ENCODE peak calls at places on chromosomes 3 and 15, in six cellular contexts. X is A549, B is AG09309, F is right atrium auricular region, C is GM12865, Z is lower leg skin. N is an unnamed sample.

GRCh38 chr15:42704492-42704926 is 32.4 kb downstream of the CDAN1 start:
- DNase-seq in Z (peak; percentile 85), X (peak; percentile 66), F (peak; percentile 70), C (peak; percentile 80), B (peak; percentile 31), N (peak; percentile 59)

GRCh38 chr3:102532901-102533300 is 98.1 kb downstream of the ZPLD1 start:
- DNase-seq in X (no peak), F (no peak), Z (no peak), C (peak; percentile 5), B (peak; percentile 25), N (no peak)

GRCh38 chr3:16060945-16061344 is 113.5 kb upstream of the GALNT15 start:
- DNase-seq in F (peak; percentile 78), B (peak; percentile 78), Z (peak; percentile 89), X (peak; percentile 79), C (no peak), N (no peak)

GRCh38 chr3:183764854-183765731 is 60.3 kb downstream of the MAP6D1 start:
- DNase-seq in C (no peak), B (no peak), Z (no peak), X (peak; percentile 38), F (no peak), N (peak; percentile 23)

GRCh38 chr15:99717129-99718024 is 15.9 kb downstream of the LYSMD4 start:
- DNase-seq in Z (no peak), B (no peak), X (no peak), F (no peak), C (peak; percentile 77), N (no peak)

GRCh38 chr15:39406485-39406884 is 174.4 kb upstream of the THBS1 start:
- DNase-seq in Z (no peak), C (peak; percentile 60), B (no peak), F (no peak), X (no peak), N (no peak)

GRCh38 chr3:133928136-133928893 is 32.6 kb upstream of the RAB6B start:
- DNase-seq in B (no peak), X (no peak), C (no peak), Z (no peak), F (peak; percentile 50), N (peak; percentile 3)

GRCh38 chr3:59759298-59760169 is 709.7 kb upstream of the CFAP20DC start:
- DNase-seq in C (no peak), F (no peak), X (no peak), Z (no peak), B (no peak), N (no peak)

GRCh38 chr3:58414538-58415197 is 19.0 kb downstream of the PDHB start:
- DNase-seq in C (peak; percentile 70), B (no peak), F (peak; percentile 75), X (peak; percentile 51), Z (no peak), N (peak; percentile 49)

GRCh38 chr3:52318186-52318793 is 2.2 kb downstream of the DNAH1 start:
- DNase-seq in C (no peak), X (no peak), B (no peak), Z (no peak), F (no peak), N (peak; percentile 6)

GRCh38 chr3:45689787-45690145 is 570 bp downstream of the SACM1L start:
- DNase-seq in X (no peak), B (no peak), Z (no peak), C (no peak), F (no peak), N (no peak)

GRCh38 chr3:78589778-78590177 is 1178.0 kb downstream of the ROBO1 start:
- DNase-seq in X (no peak), B (no peak), Z (no peak), F (no peak), C (no peak), N (no peak)

GRCh38 chr15:88900982-88901418 is 5.7 kb upstream of the HAPLN3 start:
- DNase-seq in F (no peak), Z (no peak), B (no peak), C (no peak), X (no peak), N (no peak)

GRCh38 chr3:29280675-29281264 is at the start of gene RBMS3:
- DNase-seq in Z (peak; percentile 95), B (peak; percentile 91), C (peak; percentile 74), F (peak; percentile 94), X (peak; percentile 94), N (peak; percentile 66)

GRCh38 chr15:84748274-84749110 is at the start of gene ZNF592:
- DNase-seq in F (peak; percentile 74), Z (peak; percentile 96), B (no peak), X (peak; percentile 81), C (peak; percentile 91), N (peak; percentile 93)

GRCh38 chr15:48582472-48583235 is 62.9 kb downstream of the FBN1 start:
- DNase-seq in X (no peak), C (no peak), B (peak; percentile 78), Z (peak; percentile 65), F (no peak), N (no peak)

GRCh38 chr3:150384517-150385212 is 23.4 kb upstream of the TSC22D2 start:
- DNase-seq in Z (no peak), C (peak; percentile 96), B (no peak), F (no peak), X (no peak), N (no peak)

GRCh38 chr15:38217181-38217580 is 35.5 kb upstream of the SPRED1 start:
- DNase-seq in F (no peak), X (peak; percentile 33), Z (no peak), B (no peak), C (peak; percentile 9), N (no peak)

GRCh38 chr3:46619845-46620778 is 7.8 kb downstream of the FAM240A start:
- DNase-seq in B (no peak), F (peak; percentile 56), C (no peak), Z (no peak), X (no peak), N (peak; percentile 6)

GRCh38 chr15:98382139-98382538 is 266.2 kb upstream of the IGF1R start:
- DNase-seq in X (peak; percentile 11), C (no peak), B (no peak), F (no peak), Z (peak; percentile 40), N (no peak)

GRCh38 chr15:55998478-55998877 is 5.1 kb upstream of the NEDD4 start:
- DNase-seq in Z (no peak), X (no peak), B (no peak), C (no peak), F (no peak), N (no peak)

GRCh38 chr3:182668974-182669373 is 124.3 kb upstream of the ATP11B start:
- DNase-seq in F (no peak), C (no peak), X (no peak), Z (no peak), B (no peak), N (no peak)

GRCh38 chr3:122416966-122417365 is 1.1 kb upstream of the WDR5B start:
- DNase-seq in C (no peak), Z (no peak), F (no peak), X (no peak), B (no peak), N (peak; percentile 16)

GRCh38 chr3:122421101-122421500 is 5.2 kb upstream of the WDR5B start:
- DNase-seq in X (no peak), C (no peak), F (no peak), Z (no peak), B (no peak), N (no peak)

GRCh38 chr3:122415104-122415744 is 638 bp downstream of the WDR5B start:
- DNase-seq in X (peak; percentile 43), F (no peak), Z (no peak), C (peak; percentile 86), B (no peak), N (peak; percentile 44)

GRCh38 chr3:122414391-122414790 is 1.5 kb downstream of the WDR5B start:
- DNase-seq in C (no peak), B (no peak), X (no peak), Z (no peak), F (no peak), N (no peak)

DNA sequence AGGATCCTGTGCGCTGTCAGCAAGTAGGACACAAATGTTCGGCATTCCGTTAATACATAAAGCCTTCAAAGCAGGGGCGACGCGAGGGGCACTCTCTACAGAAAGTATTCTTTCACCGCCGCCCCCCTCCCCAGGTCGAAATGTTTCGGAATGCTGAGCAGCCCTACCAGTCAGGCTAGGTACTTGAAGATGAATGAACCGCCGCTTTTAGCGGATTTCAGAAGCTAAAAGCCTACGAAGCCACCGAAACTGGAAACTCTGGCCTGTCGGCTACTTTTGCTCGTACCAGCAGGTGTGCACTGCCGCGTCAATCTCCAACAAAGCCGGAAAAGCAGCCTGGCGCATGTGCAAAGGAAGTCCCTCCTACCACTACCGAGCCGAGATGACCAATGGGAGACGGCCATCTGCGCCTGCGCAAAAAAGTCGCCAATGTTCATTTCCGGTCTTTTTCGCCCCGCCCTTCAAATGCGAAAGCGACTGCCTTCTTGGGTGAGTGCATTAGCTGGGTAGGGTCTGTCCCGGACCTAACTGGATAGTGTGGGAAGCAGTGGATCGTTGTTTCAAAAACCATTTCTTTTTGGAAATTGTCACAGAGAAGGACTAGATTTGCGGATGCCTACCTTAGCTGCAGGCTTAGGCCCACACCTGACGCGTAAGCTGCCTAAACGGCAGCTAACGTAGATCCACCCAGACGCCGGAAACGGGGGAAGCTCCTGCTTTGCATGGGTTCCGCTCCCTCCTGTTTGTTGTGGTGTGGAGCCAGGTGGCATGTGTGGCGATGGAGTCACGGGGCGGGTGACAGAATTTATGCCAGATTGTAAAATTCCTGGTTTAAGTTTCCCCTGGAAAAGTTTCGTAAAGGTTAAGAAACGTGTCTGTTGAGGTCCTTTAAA is at the start of gene WDR5B:
- DNase-seq in C (peak; percentile 99), X (peak; percentile 98), F (peak; percentile 99), Z (peak; percentile 100), B (peak; percentile 93), N (peak; percentile 96)
- TF ChIP-seq CTCF in C (no peak), X (no peak), F (no peak), Z (no peak), B (no peak), N (peak; percentile 12)

DNA sequence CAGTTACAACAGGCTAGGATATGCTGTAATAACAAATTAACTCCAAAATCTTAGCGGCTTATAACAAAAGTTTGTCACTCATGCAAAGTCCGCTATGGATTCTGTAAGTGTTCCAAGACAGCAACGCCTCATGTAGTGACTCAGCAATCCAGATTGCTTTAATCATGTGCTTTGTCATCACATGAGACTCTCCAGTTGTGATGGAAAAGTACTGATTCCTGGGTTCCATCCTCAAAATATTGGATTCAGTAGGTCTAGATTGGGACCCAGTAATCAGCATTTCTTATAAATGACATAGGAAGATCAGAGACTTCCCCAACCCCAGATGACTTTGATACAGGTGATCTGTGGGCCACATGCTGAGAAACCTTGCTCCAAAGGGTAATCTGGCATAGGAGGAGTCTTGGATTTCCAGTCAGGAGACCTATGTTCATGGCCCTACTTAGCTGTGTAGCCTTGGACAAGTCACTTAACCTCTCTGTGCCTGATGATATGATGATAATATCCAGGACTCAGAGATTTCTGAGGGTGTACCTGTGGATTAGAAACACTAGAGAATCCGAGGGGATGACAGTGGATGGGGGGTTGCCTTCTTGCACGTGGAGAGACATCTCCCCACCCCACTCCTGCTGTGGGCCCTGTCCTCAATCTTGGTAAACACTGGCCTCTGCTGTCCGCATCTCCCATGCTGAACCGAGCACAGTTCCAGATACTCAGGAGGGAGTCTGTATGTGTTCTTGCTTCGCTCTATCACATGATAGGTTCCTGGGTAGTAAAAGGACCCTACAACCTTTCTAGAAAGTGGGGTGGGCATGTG is 65.5 kb downstream of the CORO2B start:
- DNase-seq in X (peak; percentile 71), B (peak; percentile 55), C (no peak), Z (peak; percentile 34), F (no peak), N (no peak)
- TF ChIP-seq CTCF in X (no peak), B (peak; percentile 27), C (no peak), Z (no peak), F (no peak), N (no peak)

GRCh38 chr3:94716326-94717018 is 653.6 kb downstream of the NSUN3 start:
- DNase-seq in X (peak; percentile 22), C (no peak), Z (no peak), F (no peak), B (no peak), N (peak; percentile 22)
- TF ChIP-seq CTCF in X (peak; percentile 35), C (no peak), Z (no peak), F (peak; percentile 16), B (no peak), N (no peak)

GRCh38 chr3:128464188-128464587 is 2.5 kb downstream of the DNAJB8 start:
- DNase-seq in Z (no peak), B (no peak), F (no peak), C (no peak), X (no peak), N (no peak)
- TF ChIP-seq CTCF in Z (no peak), B (peak; percentile 23), F (peak; percentile 49), C (no peak), X (no peak), N (no peak)

N was measured in Calu3.